ENCODE peak calls at places on chromosome 7, in four cellular contexts. One of them, this sample, is unnamed.

GRCh38 chr7:73824986-73825385 is 5.8 kb upstream of the CLDN4 start:
- DNase-seq in fibroblast of pulmonary artery: no peak
- DNase-seq in spleen: peak; percentile 67
- DNase-seq in foreskin fibroblast: no peak
- DNase-seq in this sample: no peak

GRCh38 chr7:41185851-41186250 is 517.0 kb downstream of the INHBA start:
- DNase-seq in fibroblast of pulmonary artery: peak; percentile 37
- DNase-seq in foreskin fibroblast: peak; percentile 25
- DNase-seq in spleen: no peak
- DNase-seq in this sample: no peak

GRCh38 chr7:44377681-44378421 is 52.5 kb upstream of the CAMK2B start:
- DNase-seq in spleen: peak; percentile 66
- DNase-seq in fibroblast of pulmonary artery: no peak
- DNase-seq in foreskin fibroblast: no peak
- DNase-seq in this sample: no peak

GRCh38 chr7:35185908-35186731 is 67.8 kb downstream of the TBX20 start:
- DNase-seq in foreskin fibroblast: peak; percentile 21
- DNase-seq in spleen: peak; percentile 65
- DNase-seq in fibroblast of pulmonary artery: peak; percentile 68
- DNase-seq in this sample: peak; percentile 58

GRCh38 chr7:944744-945143 is 9.7 kb downstream of the ADAP1 start:
- DNase-seq in spleen: no peak
- DNase-seq in foreskin fibroblast: no peak
- DNase-seq in fibroblast of pulmonary artery: no peak
- DNase-seq in this sample: no peak

GRCh38 chr7:158805937-158806336 is 23.4 kb downstream of the ESYT2 start:
- DNase-seq in fibroblast of pulmonary artery: no peak
- DNase-seq in foreskin fibroblast: no peak
- DNase-seq in spleen: no peak
- DNase-seq in this sample: no peak

GRCh38 chr7:104534149-104534548 is 205.7 kb downstream of the LHFPL3 start:
- DNase-seq in spleen: no peak
- DNase-seq in fibroblast of pulmonary artery: no peak
- DNase-seq in foreskin fibroblast: no peak
- DNase-seq in this sample: no peak

GRCh38 chr7:15778191-15778590 is 91.7 kb upstream of the MEOX2 start:
- DNase-seq in spleen: no peak
- DNase-seq in fibroblast of pulmonary artery: no peak
- DNase-seq in foreskin fibroblast: no peak
- DNase-seq in this sample: no peak

GRCh38 chr7:81882086-81882485 is 112.2 kb upstream of the HGF start:
- DNase-seq in foreskin fibroblast: no peak
- DNase-seq in spleen: no peak
- DNase-seq in fibroblast of pulmonary artery: peak; percentile 69
- DNase-seq in this sample: no peak

GRCh38 chr7:42070068-42070467 is 166.9 kb downstream of the GLI3 start:
- DNase-seq in foreskin fibroblast: peak; percentile 70
- DNase-seq in fibroblast of pulmonary artery: peak; percentile 70
- DNase-seq in spleen: no peak
- DNase-seq in this sample: no peak

GRCh38 chr7:138825049-138825721 is 27.2 kb upstream of the ATP6V0A4 start:
- DNase-seq in spleen: no peak
- DNase-seq in foreskin fibroblast: no peak
- DNase-seq in fibroblast of pulmonary artery: no peak
- DNase-seq in this sample: no peak

GRCh38 chr7:24127930-24128329 is 156.1 kb upstream of the NPY start:
- DNase-seq in fibroblast of pulmonary artery: no peak
- DNase-seq in spleen: no peak
- DNase-seq in foreskin fibroblast: no peak
- DNase-seq in this sample: no peak

GRCh38 chr7:102818176-102818575 is 69.4 kb downstream of the FAM185A start:
- DNase-seq in foreskin fibroblast: no peak
- DNase-seq in fibroblast of pulmonary artery: no peak
- DNase-seq in spleen: no peak
- DNase-seq in this sample: no peak

GRCh38 chr7:40659231-40659630 is 524.4 kb downstream of the SUGCT start:
- DNase-seq in spleen: no peak
- DNase-seq in fibroblast of pulmonary artery: no peak
- DNase-seq in foreskin fibroblast: peak; percentile 26
- DNase-seq in this sample: no peak

GRCh38 chr7:47394216-47394615 is 187.7 kb downstream of the TNS3 start:
- DNase-seq in spleen: no peak
- DNase-seq in foreskin fibroblast: no peak
- DNase-seq in fibroblast of pulmonary artery: no peak
- DNase-seq in this sample: no peak

GRCh38 chr7:100472854-100473499 is 6.0 kb downstream of the TSC22D4 start:
- DNase-seq in foreskin fibroblast: no peak
- DNase-seq in spleen: no peak
- DNase-seq in fibroblast of pulmonary artery: peak; percentile 79
- DNase-seq in this sample: no peak

GRCh38 chr7:39741942-39742623 is 118.7 kb downstream of the RALA start:
- DNase-seq in spleen: no peak
- DNase-seq in foreskin fibroblast: no peak
- DNase-seq in fibroblast of pulmonary artery: peak; percentile 31
- DNase-seq in this sample: no peak

GRCh38 chr7:2517004-2517403 is 2.6 kb upstream of the LFNG start:
- DNase-seq in fibroblast of pulmonary artery: peak; percentile 75
- DNase-seq in spleen: no peak
- DNase-seq in foreskin fibroblast: peak; percentile 87
- DNase-seq in this sample: no peak

GRCh38 chr7:4682621-4683042 is 537 bp downstream of the FOXK1 start:
- DNase-seq in fibroblast of pulmonary artery: peak; percentile 55
- DNase-seq in spleen: peak; percentile 93
- DNase-seq in foreskin fibroblast: peak; percentile 27
- DNase-seq in this sample: peak; percentile 55

GRCh38 chr7:74099031-74099430 is 15.4 kb downstream of the LIMK1 start:
- DNase-seq in fibroblast of pulmonary artery: no peak
- DNase-seq in foreskin fibroblast: no peak
- DNase-seq in spleen: no peak
- DNase-seq in this sample: no peak

GRCh38 chr7:91383186-91383585 is 119.0 kb downstream of the FZD1 start:
- DNase-seq in fibroblast of pulmonary artery: no peak
- DNase-seq in foreskin fibroblast: peak; percentile 5
- DNase-seq in spleen: no peak
- DNase-seq in this sample: no peak

GRCh38 chr7:37510043-37510634 is 61.5 kb upstream of the ELMO1 start:
- DNase-seq in fibroblast of pulmonary artery: peak; percentile 14
- DNase-seq in spleen: no peak
- DNase-seq in foreskin fibroblast: no peak
- DNase-seq in this sample: no peak

GRCh38 chr7:128135275-128136214 is 104.3 kb upstream of the LRRC4 start:
- DNase-seq in foreskin fibroblast: peak; percentile 33
- DNase-seq in spleen: peak; percentile 91
- DNase-seq in fibroblast of pulmonary artery: peak; percentile 63
- DNase-seq in this sample: peak; percentile 79
- TF ChIP-seq CTCF in foreskin fibroblast: peak; percentile 43
- TF ChIP-seq CTCF in spleen: peak; percentile 45
- TF ChIP-seq CTCF in fibroblast of pulmonary artery: peak; percentile 42
- TF ChIP-seq CTCF in this sample: peak; percentile 79

DNA sequence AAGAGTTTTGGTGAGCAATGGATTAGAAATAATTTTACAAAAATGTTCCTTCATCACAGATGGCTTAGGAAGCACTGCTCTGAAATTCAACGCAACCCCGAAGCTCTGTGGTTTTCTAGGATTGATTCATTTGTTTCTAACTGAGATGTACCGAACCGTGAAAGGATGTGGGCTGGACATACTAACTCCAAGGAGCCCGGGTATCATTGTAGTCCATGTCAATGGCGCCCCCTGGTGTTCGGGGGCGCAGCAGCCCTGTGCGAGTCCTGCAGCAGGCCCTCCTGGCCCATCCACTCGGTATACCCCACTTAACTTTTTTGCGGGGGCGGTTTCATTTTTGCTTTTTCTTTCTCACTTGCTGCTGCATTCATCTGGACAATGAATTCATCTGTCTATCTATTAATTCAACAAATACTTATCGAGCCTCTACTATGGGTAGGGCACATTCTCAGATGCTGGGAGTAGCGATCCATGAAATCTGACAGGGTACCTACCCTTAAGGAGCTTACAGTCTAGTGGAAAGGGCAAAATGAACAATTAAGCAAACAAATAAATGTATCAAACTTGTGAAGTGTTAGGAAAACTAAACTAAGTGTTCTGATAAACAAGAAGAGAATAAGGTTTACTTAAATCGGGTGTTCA is 25.2 kb upstream of the ITPRID1 start:
- DNase-seq in fibroblast of pulmonary artery: peak; percentile 17
- DNase-seq in foreskin fibroblast: no peak
- DNase-seq in spleen: no peak
- DNase-seq in this sample: peak; percentile 44
- TF ChIP-seq CTCF in fibroblast of pulmonary artery: peak; percentile 41
- TF ChIP-seq CTCF in foreskin fibroblast: peak; percentile 61
- TF ChIP-seq CTCF in spleen: no peak
- TF ChIP-seq CTCF in this sample: peak; percentile 60

GRCh38 chr7:150378853-150379589 is at the start of gene ZNF775:
- DNase-seq in spleen: peak; percentile 98
- DNase-seq in fibroblast of pulmonary artery: peak; percentile 91
- DNase-seq in foreskin fibroblast: peak; percentile 96
- DNase-seq in this sample: peak; percentile 93

GRCh38 chr7:150378115-150378852 is 846 bp upstream of the ZNF775 start:
- DNase-seq in fibroblast of pulmonary artery: peak; percentile 78
- DNase-seq in spleen: peak; percentile 84
- DNase-seq in foreskin fibroblast: peak; percentile 57
- DNase-seq in this sample: no peak

GRCh38 chr7:150380463-150380862 is 1.3 kb downstream of the ZNF775 start:
- DNase-seq in fibroblast of pulmonary artery: no peak
- DNase-seq in spleen: no peak
- DNase-seq in foreskin fibroblast: no peak
- DNase-seq in this sample: no peak

GRCh38 chr7:150381096-150381495 is 2.0 kb downstream of the ZNF775 start:
- DNase-seq in spleen: no peak
- DNase-seq in fibroblast of pulmonary artery: no peak
- DNase-seq in foreskin fibroblast: no peak
- DNase-seq in this sample: no peak

GRCh38 chr7:150379590-150380379 is 655 bp downstream of the ZNF775 start:
- DNase-seq in spleen: no peak
- DNase-seq in fibroblast of pulmonary artery: no peak
- DNase-seq in foreskin fibroblast: no peak
- DNase-seq in this sample: no peak
- TF ChIP-seq CTCF in spleen: no peak
- TF ChIP-seq CTCF in fibroblast of pulmonary artery: no peak
- TF ChIP-seq CTCF in foreskin fibroblast: no peak
- TF ChIP-seq CTCF in this sample: no peak

GRCh38 chr7:152859781-152860191 is 100.2 kb downstream of the ACTR3B start:
- DNase-seq in fibroblast of pulmonary artery: no peak
- DNase-seq in foreskin fibroblast: no peak
- DNase-seq in spleen: no peak
- DNase-seq in this sample: no peak
- TF ChIP-seq CTCF in fibroblast of pulmonary artery: peak; percentile 28
- TF ChIP-seq CTCF in foreskin fibroblast: peak; percentile 36
- TF ChIP-seq CTCF in spleen: no peak
- TF ChIP-seq CTCF in this sample: no peak

DNA sequence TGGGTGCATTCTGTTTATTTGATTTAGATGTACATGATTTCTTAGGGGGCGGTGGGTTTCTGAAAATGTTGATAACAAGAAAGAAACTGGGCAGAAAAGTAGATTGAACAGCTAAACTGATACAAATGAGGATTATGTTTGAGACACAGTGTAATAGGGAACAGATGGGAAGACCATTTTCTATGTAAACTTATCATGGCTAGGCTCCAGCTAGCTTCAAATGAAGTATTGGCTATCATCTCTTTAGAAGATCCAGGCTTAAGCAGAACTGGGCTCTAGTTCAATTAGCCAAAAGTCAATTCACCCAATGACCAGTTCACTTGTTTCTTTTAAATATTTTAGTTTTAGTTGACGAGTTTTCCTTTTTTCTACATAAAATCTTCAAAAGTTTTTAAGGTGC is 639.5 kb downstream of the ANKRD7 start:
- DNase-seq in spleen: no peak
- DNase-seq in fibroblast of pulmonary artery: no peak
- DNase-seq in foreskin fibroblast: no peak
- DNase-seq in this sample: no peak
- TF ChIP-seq CTCF in spleen: no peak
- TF ChIP-seq CTCF in fibroblast of pulmonary artery: no peak
- TF ChIP-seq CTCF in foreskin fibroblast: no peak
- TF ChIP-seq CTCF in this sample: no peak

DNA sequence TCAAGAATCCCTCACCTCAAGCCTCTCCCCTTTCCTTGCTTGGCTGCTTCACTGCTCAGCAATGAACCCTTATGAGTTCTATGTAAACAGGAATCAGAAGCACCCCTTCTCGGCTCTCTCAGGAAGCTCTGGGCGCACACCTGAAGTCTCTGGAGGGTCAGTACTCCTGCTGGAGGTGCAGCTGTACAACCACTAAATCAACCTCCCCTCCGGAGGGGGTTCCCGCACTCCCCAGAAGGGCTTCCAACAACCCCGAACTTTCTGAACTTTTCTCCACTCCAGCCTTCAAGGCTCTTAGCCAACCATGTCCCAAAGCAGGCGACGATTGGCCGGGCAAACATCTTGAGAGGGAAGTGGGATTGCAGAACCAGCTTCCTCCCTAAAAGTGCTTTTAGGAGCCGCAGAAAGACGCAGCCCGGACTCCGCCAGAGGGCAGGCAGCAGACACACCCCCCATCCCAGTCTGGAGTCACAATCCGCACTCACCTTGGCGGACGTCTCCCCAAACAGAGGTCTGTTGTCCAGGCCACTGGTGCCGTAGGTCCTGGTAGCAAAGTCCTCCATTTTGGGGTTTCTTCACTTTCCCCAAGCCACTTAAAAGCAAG is 489 bp downstream of the TMEM243 start:
- DNase-seq in fibroblast of pulmonary artery: peak; percentile 72
- DNase-seq in foreskin fibroblast: peak; percentile 46
- DNase-seq in spleen: peak; percentile 89
- DNase-seq in this sample: peak; percentile 53
- TF ChIP-seq CTCF in fibroblast of pulmonary artery: peak; percentile 17
- TF ChIP-seq CTCF in foreskin fibroblast: no peak
- TF ChIP-seq CTCF in spleen: no peak
- TF ChIP-seq CTCF in this sample: no peak

GRCh38 chr7:106112118-106112971 is at the start of gene SYPL1:
- DNase-seq in fibroblast of pulmonary artery: peak; percentile 92
- DNase-seq in foreskin fibroblast: peak; percentile 90
- DNase-seq in spleen: peak; percentile 99
- DNase-seq in this sample: peak; percentile 84
- TF ChIP-seq CTCF in fibroblast of pulmonary artery: no peak
- TF ChIP-seq CTCF in foreskin fibroblast: no peak
- TF ChIP-seq CTCF in spleen: no peak
- TF ChIP-seq CTCF in this sample: no peak

GRCh38 chr7:12211054-12212050 is at the start of gene TMEM106B:
- DNase-seq in foreskin fibroblast: peak; percentile 95
- DNase-seq in spleen: peak; percentile 99
- DNase-seq in fibroblast of pulmonary artery: peak; percentile 95
- DNase-seq in this sample: peak; percentile 96
- TF ChIP-seq CTCF in foreskin fibroblast: no peak
- TF ChIP-seq CTCF in spleen: no peak
- TF ChIP-seq CTCF in fibroblast of pulmonary artery: no peak
- TF ChIP-seq CTCF in this sample: no peak

GRCh38 chr7:23072916-23073315 is 32.7 kb upstream of the KLHL7 start:
- DNase-seq in spleen: no peak
- DNase-seq in foreskin fibroblast: no peak
- DNase-seq in fibroblast of pulmonary artery: no peak
- DNase-seq in this sample: no peak
- TF ChIP-seq CTCF in spleen: no peak
- TF ChIP-seq CTCF in foreskin fibroblast: no peak
- TF ChIP-seq CTCF in fibroblast of pulmonary artery: no peak
- TF ChIP-seq CTCF in this sample: no peak

This sample was measured in mesothelial cell of epicardium.